ENCODE peak calls at places on chromosomes 2 and 18, in four cellular contexts. I, W, P and U are unnamed samples.

GRCh38 chr2:3529316-3530025 is 10.1 kb upstream of the ADI1 start:
- DNase-seq in P (no peak), W (no peak), I (no peak), U (no peak)

GRCh38 chr2:178301595-178302324 is 107.4 kb downstream of the OSBPL6 start:
- DNase-seq in I (no peak), W (no peak), P (no peak), U (no peak)

GRCh38 chr18:46711444-46711863 is 45.4 kb downstream of the ST8SIA5 start:
- DNase-seq in I (no peak), W (no peak), P (peak; percentile 10), U (peak; percentile 87)

GRCh38 chr18:36688020-36688965 is 140.5 kb downstream of the TPGS2 start:
- DNase-seq in I (peak; percentile 9), W (peak; percentile 48), P (peak; percentile 51), U (peak; percentile 72)

GRCh38 chr2:215137741-215138340 is 585 bp downstream of the ABCA12 start:
- DNase-seq in I (no peak), W (no peak), P (no peak), U (no peak)

GRCh38 chr2:178829981-178830380 is 22.8 kb upstream of the TTN start:
- DNase-seq in P (no peak), W (no peak), I (no peak), U (no peak)

GRCh38 chr2:217184242-217184641 is 324.4 kb upstream of the TNP1 start:
- DNase-seq in W (no peak), I (no peak), P (no peak), U (no peak)

GRCh38 chr2:230879271-230879882 is 14.6 kb downstream of the ITM2C start:
- DNase-seq in I (no peak), P (no peak), W (no peak), U (no peak)

GRCh38 chr2:236933351-236933750 is 152.3 kb upstream of the COPS8 start:
- DNase-seq in I (no peak), W (no peak), P (no peak), U (no peak)

GRCh38 chr2:73914667-73915066 is 12.0 kb upstream of the DGUOK start:
- DNase-seq in P (no peak), I (no peak), W (no peak), U (no peak)

GRCh38 chr2:152694161-152694661 is 23.1 kb downstream of the PRPF40A start:
- DNase-seq in W (peak; percentile 12), P (no peak), I (no peak), U (peak; percentile 12)

GRCh38 chr2:128404709-128405466 is 86.2 kb upstream of the HS6ST1 start:
- DNase-seq in P (no peak), W (no peak), I (no peak), U (no peak)

GRCh38 chr2:3266727-3267548 is 110.7 kb downstream of the EIPR1 start:
- DNase-seq in P (no peak), I (no peak), W (no peak), U (no peak)

GRCh38 chr18:51128533-51128932 is 68.9 kb downstream of the MEX3C start:
- DNase-seq in I (no peak), W (no peak), P (no peak), U (no peak)

GRCh38 chr2:197804049-197804757 is at the start of gene PLCL1:
- DNase-seq in P (peak; percentile 95), I (peak; percentile 40), W (peak; percentile 81), U (peak; percentile 92)

GRCh38 chr2:238596571-238597551 is 170.1 kb downstream of the ASB1 start:
- DNase-seq in I (no peak), W (peak; percentile 95), P (no peak), U (no peak)

GRCh38 chr2:101974663-101975062 is 17.1 kb upstream of the IL1R2 start:
- DNase-seq in P (no peak), I (no peak), W (no peak), U (no peak)

GRCh38 chr2:169716938-169717690 is 16.5 kb upstream of the KLHL23 start:
- DNase-seq in P (no peak), I (no peak), W (peak; percentile 57), U (peak; percentile 22)

GRCh38 chr2:153873062-153874048 is 1.6 kb downstream of the GALNT13 start:
- DNase-seq in W (peak; percentile 56), I (no peak), P (no peak), U (no peak)

GRCh38 chr2:48397846-48398245 is 132.1 kb upstream of the STON1 start:
- DNase-seq in P (no peak), W (no peak), I (no peak), U (no peak)

GRCh38 chr2:83517727-83518368 is 941.2 kb downstream of the SUCLG1 start:
- DNase-seq in P (peak; percentile 3), W (no peak), I (no peak), U (no peak)

GRCh38 chr18:2932247-2933181 is 80.4 kb downstream of the LPIN2 start:
- DNase-seq in P (peak; percentile 69), W (peak; percentile 50), I (peak; percentile 23), U (peak; percentile 78)

GRCh38 chr2:101689120-101689827 is 8.2 kb upstream of the MAP4K4 start:
- DNase-seq in P (no peak), I (no peak), W (no peak), U (peak; percentile 37)

GRCh38 chr2:163735692-163736432 is at the start of gene FIGN:
- DNase-seq in I (no peak), P (no peak), W (peak; percentile 81), U (no peak)

GRCh38 chr2:163665051-163665450 is 70.8 kb downstream of the FIGN start:
- DNase-seq in W (no peak), I (no peak), P (no peak), U (no peak)

GRCh38 chr18:12290086-12290485 is 18.0 kb upstream of the TUBB6 start:
- DNase-seq in I (no peak), W (no peak), P (no peak), U (no peak)

GRCh38 chr18:64712035-64712434 is 563.1 kb upstream of the LINC00305 start:
- DNase-seq in W (no peak), I (no peak), P (no peak), U (no peak)

GRCh38 chr2:11097038-11097720 is 58.1 kb upstream of the SLC66A3 start:
- DNase-seq in I (no peak), W (peak; percentile 39), P (no peak), U (no peak)

DNA sequence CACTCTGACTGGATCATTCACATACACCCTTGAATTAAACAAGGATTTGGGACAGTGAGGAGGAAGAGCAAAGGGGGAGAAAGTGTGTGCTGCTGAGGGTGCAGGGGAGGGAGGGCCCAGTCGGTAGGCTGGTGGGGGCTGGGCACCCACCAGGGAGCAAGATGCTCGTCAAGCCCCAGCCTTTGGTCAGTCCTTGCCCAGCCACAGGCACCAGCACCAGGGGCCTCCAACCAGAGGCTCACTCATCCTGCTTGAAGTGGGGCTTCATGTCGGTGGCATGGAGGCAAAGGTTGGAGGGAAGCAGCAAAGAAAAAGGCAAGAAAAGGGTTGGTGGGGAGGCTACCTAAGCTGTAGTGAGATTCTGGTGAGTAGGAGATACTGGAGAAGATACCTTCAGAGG is 21.9 kb downstream of the CDC42EP3 start:
- DNase-seq in I (no peak), W (no peak), P (no peak), U (no peak)
- TF ChIP-seq POLR2A in I (no peak), W (no peak), P (no peak), U (no peak)

GRCh38 chr18:22170421-22171262 is 1.3 kb downstream of the GATA6 start:
- DNase-seq in P (peak; percentile 19), W (peak; percentile 27), I (no peak), U (peak; percentile 39)

GRCh38 chr18:22169889-22170420 is 566 bp downstream of the GATA6 start:
- DNase-seq in P (no peak), I (no peak), W (no peak), U (peak; percentile 52)

GRCh38 chr18:22168360-22168921 is 948 bp upstream of the GATA6 start:
- DNase-seq in W (peak; percentile 45), P (peak; percentile 35), I (no peak), U (peak; percentile 39)

GRCh38 chr18:22167471-22168151 is 1.8 kb upstream of the GATA6 start:
- DNase-seq in I (no peak), W (peak; percentile 37), P (no peak), U (peak; percentile 27)

DNA sequence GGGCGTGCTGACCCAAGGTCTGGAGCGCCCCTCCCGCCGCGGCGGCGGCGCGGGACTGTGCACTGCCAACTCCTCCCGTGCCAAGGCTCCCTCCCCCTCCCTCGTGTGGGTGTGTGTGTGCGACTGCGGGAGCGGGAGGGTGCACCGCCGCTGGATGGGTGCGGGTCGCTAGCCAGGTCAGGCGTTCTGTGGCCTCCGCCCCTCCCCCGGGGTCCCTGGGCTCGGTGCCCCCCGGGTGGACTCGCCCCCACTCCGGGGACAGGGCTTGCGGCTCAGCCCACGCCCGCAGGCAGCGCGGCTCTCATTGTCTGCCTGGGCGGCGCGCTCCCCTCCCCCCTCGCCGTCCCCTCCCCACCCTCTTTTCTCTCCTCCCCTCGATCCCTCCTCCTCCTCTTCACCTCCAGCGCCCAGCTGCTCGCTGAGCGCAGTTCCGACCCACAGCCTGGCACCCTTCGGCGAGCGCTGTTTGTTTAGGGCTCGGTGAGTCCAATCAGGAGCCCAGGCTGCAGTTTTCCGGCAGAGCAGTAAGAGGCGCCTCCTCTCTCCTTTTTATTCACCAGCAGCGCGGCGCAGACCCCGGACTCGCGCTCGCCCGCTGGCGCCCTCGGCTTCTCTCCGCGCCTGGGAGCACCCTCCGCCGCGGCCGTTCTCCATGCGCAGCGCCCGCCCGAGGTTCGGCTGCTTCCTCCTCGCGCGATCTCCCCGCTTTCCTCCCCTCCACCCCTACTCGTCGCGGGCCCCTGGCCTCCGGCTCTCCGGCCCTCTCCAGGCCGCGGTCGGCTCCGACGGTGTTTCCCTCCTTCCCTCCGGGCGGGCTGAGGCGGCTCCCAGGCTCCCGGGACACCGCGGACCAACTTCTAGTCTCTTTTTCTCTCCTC is at the start of gene GATA6:
- DNase-seq in P (peak; percentile 81), W (peak; percentile 85), I (no peak), U (peak; percentile 57)
- TF ChIP-seq POLR2A in P (no peak), W (peak; percentile 61), I (no peak), U (no peak)

DNA sequence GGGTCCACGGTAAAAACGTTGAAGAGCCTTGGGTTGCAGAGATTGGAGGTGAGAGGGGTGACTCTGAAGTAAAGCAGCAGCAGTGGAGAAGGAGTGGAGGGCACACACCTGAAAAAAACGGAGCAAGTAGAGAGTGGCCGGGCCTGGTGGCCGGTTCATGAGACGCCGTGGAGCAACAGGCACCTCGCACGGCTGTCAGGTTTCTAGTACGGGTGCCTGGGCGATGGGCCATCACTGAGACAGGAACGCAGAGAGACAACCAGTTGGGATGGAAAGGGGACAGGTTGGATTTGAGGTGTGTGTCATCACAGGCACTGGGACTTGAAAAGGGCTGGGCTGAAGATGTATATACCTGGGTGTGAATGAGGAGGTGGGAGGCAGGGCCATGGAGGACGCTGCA is 104.2 kb downstream of the MTCL1 start:
- DNase-seq in W (no peak), P (no peak), I (no peak), U (no peak)
- TF ChIP-seq POLR2A in W (no peak), P (no peak), I (no peak), U (no peak)

GRCh38 chr2:1653956-1654695 is 90.2 kb downstream of the PXDN start:
- DNase-seq in P (no peak), W (no peak), I (no peak), U (no peak)
- TF ChIP-seq POLR2A in P (no peak), W (no peak), I (no peak), U (no peak)

GRCh38 chr2:70301344-70302194 is at the start of gene FAM136A:
- DNase-seq in W (peak; percentile 89), I (peak; percentile 40), P (peak; percentile 92), U (peak; percentile 93)
- TF ChIP-seq POLR2A in W (peak; percentile 96), I (peak; percentile 82), P (peak; percentile 82), U (peak; percentile 58)